ENCODE peak calls at places on chromosome 14, in ten cellular contexts. J, T, O, G, X, B, M, C, S and W are unnamed samples.

GRCh38 chr14:61530296-61530695 is 165.0 kb upstream of the HIF1A start:
- DNase-seq in C (no peak), B (no peak), S (no peak), T (no peak), J (no peak), X (no peak), O (no peak), M (no peak), G (no peak), W (no peak)

GRCh38 chr14:93096923-93097322 is 18.8 kb downstream of the ITPK1 start:
- DNase-seq in J (no peak), C (no peak), T (no peak), G (no peak), M (no peak), S (no peak), O (no peak), X (peak; percentile 29), B (no peak), W (no peak)

GRCh38 chr14:28754209-28754985 is 12.2 kb upstream of the FOXG1 start:
- DNase-seq in X (peak; percentile 59), G (peak; percentile 3), O (no peak), B (no peak), S (no peak), M (peak; percentile 77), C (no peak), T (peak; percentile 68), J (peak; percentile 48), W (no peak)

GRCh38 chr14:54893151-54893760 is 9.4 kb downstream of the GCH1 start:
- DNase-seq in C (no peak), J (peak; percentile 80), T (peak; percentile 87), G (no peak), S (no peak), X (peak; percentile 45), M (peak; percentile 50), B (no peak), O (no peak), W (no peak)

GRCh38 chr14:54976316-54976715 is 50.6 kb downstream of the WDHD1 start:
- DNase-seq in S (no peak), G (no peak), J (peak; percentile 82), C (no peak), B (no peak), T (no peak), M (no peak), O (no peak), X (no peak), W (no peak)

GRCh38 chr14:71232506-71232905 is 325.2 kb downstream of the PCNX1 start:
- DNase-seq in M (no peak), J (no peak), O (no peak), B (no peak), S (no peak), C (no peak), X (no peak), G (no peak), T (no peak), W (no peak)

GRCh38 chr14:63544641-63545234 is 1.6 kb upstream of the PPP2R5E start:
- DNase-seq in X (peak; percentile 18), S (no peak), M (no peak), B (no peak), T (no peak), G (no peak), J (peak; percentile 41), O (no peak), C (no peak), W (no peak)

GRCh38 chr14:28681681-28682080 is 84.9 kb upstream of the FOXG1 start:
- DNase-seq in J (no peak), G (no peak), O (no peak), C (no peak), M (no peak), X (no peak), T (no peak), B (no peak), S (peak; percentile 61), W (no peak)

GRCh38 chr14:51581017-51581881 is 70.5 kb upstream of the FRMD6 start:
- DNase-seq in G (no peak), J (peak; percentile 94), M (no peak), S (no peak), C (no peak), X (no peak), T (no peak), O (no peak), B (no peak), W (no peak)

GRCh38 chr14:30928462-30928861 is 54.1 kb downstream of the COCH start:
- DNase-seq in B (no peak), M (no peak), J (no peak), S (no peak), C (no peak), X (no peak), T (no peak), G (no peak), O (no peak), W (no peak)

GRCh38 chr14:64113279-64113678 is 180.9 kb downstream of the ESR2 start:
- DNase-seq in X (peak; percentile 90), S (no peak), T (no peak), O (peak; percentile 41), M (no peak), G (no peak), B (no peak), J (no peak), C (no peak), W (peak; percentile 74)

GRCh38 chr14:99158646-99159165 is 113.3 kb downstream of the BCL11B start:
- DNase-seq in X (no peak), O (no peak), G (no peak), M (no peak), T (no peak), J (no peak), B (no peak), S (peak; percentile 41), C (no peak), W (no peak)

DNA sequence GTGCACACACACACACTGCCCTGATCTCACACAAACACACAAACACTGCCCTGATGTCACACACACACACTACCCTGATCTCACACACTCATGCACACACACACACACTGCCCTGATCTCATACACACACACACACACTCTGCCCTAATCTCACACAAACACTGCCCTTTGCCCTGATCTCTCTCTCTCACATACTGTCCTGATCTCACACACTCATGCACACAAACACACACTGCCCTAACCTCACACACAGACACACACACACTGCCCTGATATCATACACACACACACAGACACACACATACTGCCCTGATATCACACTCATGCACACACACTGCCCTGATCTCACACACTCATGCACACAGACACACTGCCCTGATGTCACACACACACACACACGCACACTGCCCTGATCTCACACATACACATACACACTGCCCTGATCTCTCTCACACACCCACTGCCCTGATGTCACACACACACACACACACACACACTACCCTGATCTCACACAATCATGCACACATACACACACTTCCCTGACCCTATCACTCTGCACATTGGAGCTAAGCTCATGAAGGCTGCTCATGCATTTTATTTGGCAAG is 97.6 kb upstream of the DIO3 start:
- DNase-seq in B (no peak), G (no peak), S (no peak), J (no peak), M (no peak), C (no peak), O (no peak), T (no peak), X (no peak), W (no peak)
- H3K4me1 ChIP-seq in B (peaks cover 5% of the 10 kb centered on the region), G (no peaks in the 10 kb centered on the region), S (no peaks in the 10 kb centered on the region), J (no peaks in the 10 kb centered on the region), M (peaks cover 15% of the 10 kb centered on the region), C (no peaks in the 10 kb centered on the region), O (peaks cover 1% of the 10 kb centered on the region), T (peaks cover 5% of the 10 kb centered on the region), X (peaks cover 21% of the 10 kb centered on the region), W (no peaks in the 10 kb centered on the region)

GRCh38 chr14:90758028-90758889 is 58.0 kb downstream of the TTC7B start:
- DNase-seq in X (peak; percentile 95), O (peak; percentile 90), J (peak; percentile 85), T (peak; percentile 82), B (peak; percentile 92), M (peak; percentile 79), C (peak; percentile 98), S (peak; percentile 97), G (peak; percentile 62), W (peak; percentile 95)
- TF ChIP-seq POLR2A in X (peak; percentile 53), O (peak; percentile 53), J (peak; percentile 22), T (peak; percentile 26), B (peak; percentile 49), M (peak; percentile 64), C (peak; percentile 57), S (no peak), G (peak; percentile 83), W (peak; percentile 51)

DNA sequence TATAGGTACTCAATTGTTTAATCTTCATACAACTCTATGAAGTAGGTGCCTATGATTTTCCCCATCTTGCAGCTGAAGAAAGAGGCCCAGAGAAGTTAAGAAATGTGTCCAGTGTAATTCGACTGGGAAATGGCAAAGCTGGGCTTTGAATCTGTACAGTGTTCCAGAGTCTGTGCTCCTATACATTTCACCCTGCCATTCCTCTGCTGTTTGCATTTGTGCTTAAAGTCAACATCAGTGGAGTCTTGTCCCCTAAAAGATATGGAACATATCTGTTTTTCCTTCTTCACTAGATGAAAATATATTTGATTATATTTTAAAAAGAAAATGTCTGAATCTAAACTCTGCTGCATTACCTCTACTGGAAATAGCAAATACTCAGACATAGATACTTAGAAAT is 88.6 kb downstream of the SEC23A start:
- DNase-seq in O (no peak), J (no peak), X (no peak), S (no peak), M (no peak), C (no peak), G (no peak), T (no peak), B (no peak), W (no peak)
- H3K27me3 ChIP-seq in O (no peaks in the 10 kb centered on the region), J (no peaks in the 10 kb centered on the region), X (no peaks in the 10 kb centered on the region), S (no peaks in the 10 kb centered on the region), M (no peaks in the 10 kb centered on the region), C (no peaks in the 10 kb centered on the region), G (no peaks in the 10 kb centered on the region), T (no peaks in the 10 kb centered on the region), B (no peaks in the 10 kb centered on the region), W (no peaks in the 10 kb centered on the region)

GRCh38 chr14:67536087-67536486 is 3.0 kb downstream of the PLEKHH1 start:
- DNase-seq in S (no peak), T (no peak), C (no peak), J (no peak), M (no peak), B (no peak), O (no peak), X (no peak), G (no peak), W (no peak)

GRCh38 chr14:67532606-67532997 is 488 bp upstream of the PLEKHH1 start:
- DNase-seq in B (no peak), J (no peak), C (no peak), O (no peak), X (no peak), G (no peak), S (no peak), M (no peak), T (no peak), W (no peak)

GRCh38 chr14:67532998-67533753 is at the start of gene PLEKHH1:
- DNase-seq in B (peak; percentile 91), M (peak; percentile 49), G (no peak), J (peak; percentile 57), C (peak; percentile 89), T (peak; percentile 40), O (peak; percentile 41), X (peak; percentile 92), S (peak; percentile 84), W (peak; percentile 85)

GRCh38 chr14:67529947-67530935 is 2.8 kb upstream of the PLEKHH1 start:
- DNase-seq in X (no peak), T (no peak), G (no peak), C (no peak), S (no peak), M (no peak), B (no peak), J (no peak), O (no peak), W (no peak)

DNA sequence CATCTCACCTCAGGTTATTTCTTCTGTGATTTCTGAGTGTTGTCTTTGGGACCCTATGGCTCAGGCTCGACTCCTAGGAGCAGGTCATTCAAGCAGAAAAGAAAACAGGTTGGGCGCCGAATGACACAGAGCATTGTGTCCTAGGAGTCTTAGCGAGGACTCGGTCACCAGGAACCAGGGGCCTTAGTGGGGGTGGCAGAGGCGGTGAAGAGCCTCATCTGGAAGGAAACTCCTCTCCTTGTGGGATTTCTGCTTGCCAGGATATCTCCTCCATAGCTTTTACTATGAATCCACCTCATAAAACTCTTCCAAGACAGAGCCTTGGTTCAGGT is 630 bp downstream of the PLEKHH1 start:
- DNase-seq in M (no peak), X (no peak), G (no peak), J (no peak), O (no peak), S (no peak), C (no peak), B (no peak), T (no peak), W (no peak)
- H3K4me1 ChIP-seq in M (peaks cover 21% of the 10 kb centered on the region), X (peaks cover 29% of the 10 kb centered on the region), G (no peaks in the 10 kb centered on the region), J (no peaks in the 10 kb centered on the region), O (no peaks in the 10 kb centered on the region), S (peaks cover 3% of the 10 kb centered on the region), C (peaks cover 11% of the 10 kb centered on the region), B (peaks cover 18% of the 10 kb centered on the region), T (peaks cover 5% of the 10 kb centered on the region), W (peaks cover 4% of the 10 kb centered on the region)